ENCODE peak calls at places on chromosomes 12 and 14, in seven cellular contexts. One of them, this sample, is unnamed.

GRCh38 chr12:66118240-66118891 is 12.2 kb downstream of the LLPH start:
- DNase-seq in AG04450: no peak
- DNase-seq in GM10248: no peak
- DNase-seq in tibial artery: no peak
- DNase-seq in astrocyte of the cerebellum: no peak
- DNase-seq in body of pancreas: no peak
- DNase-seq in retinal pigment epithelial cell: no peak
- DNase-seq in this sample: peak

GRCh38 chr12:56020437-56021189 is at the start of gene IKZF4:
- DNase-seq in astrocyte of the cerebellum: no peak
- DNase-seq in tibial artery: no peak
- DNase-seq in GM10248: peak
- DNase-seq in AG04450: no peak
- DNase-seq in body of pancreas: peak
- DNase-seq in retinal pigment epithelial cell: no peak
- DNase-seq in this sample: no peak

GRCh38 chr14:21098134-21098891 is at the start of gene ZNF219:
- DNase-seq in tibial artery: peak
- DNase-seq in GM10248: no peak
- DNase-seq in AG04450: no peak
- DNase-seq in retinal pigment epithelial cell: no peak
- DNase-seq in body of pancreas: peak
- DNase-seq in astrocyte of the cerebellum: no peak
- DNase-seq in this sample: peak

GRCh38 chr14:77663289-77663688 is 44.5 kb downstream of the ALKBH1 start:
- DNase-seq in retinal pigment epithelial cell: no peak
- DNase-seq in astrocyte of the cerebellum: no peak
- DNase-seq in GM10248: no peak
- DNase-seq in AG04450: no peak
- DNase-seq in body of pancreas: no peak
- DNase-seq in tibial artery: no peak
- DNase-seq in this sample: peak

GRCh38 chr12:21627924-21628323 is 23.3 kb upstream of the GYS2 start:
- DNase-seq in GM10248: no peak
- DNase-seq in tibial artery: no peak
- DNase-seq in retinal pigment epithelial cell: no peak
- DNase-seq in AG04450: no peak
- DNase-seq in body of pancreas: peak
- DNase-seq in astrocyte of the cerebellum: no peak
- DNase-seq in this sample: no peak

GRCh38 chr12:120227233-120228040 is 26.5 kb upstream of the RPLP0 start:
- DNase-seq in body of pancreas: no peak
- DNase-seq in astrocyte of the cerebellum: no peak
- DNase-seq in GM10248: no peak
- DNase-seq in tibial artery: no peak
- DNase-seq in retinal pigment epithelial cell: no peak
- DNase-seq in AG04450: no peak
- DNase-seq in this sample: no peak

GRCh38 chr12:107138990-107139389 is 45.6 kb upstream of the CRY1 start:
- DNase-seq in AG04450: no peak
- DNase-seq in GM10248: no peak
- DNase-seq in body of pancreas: no peak
- DNase-seq in astrocyte of the cerebellum: no peak
- DNase-seq in retinal pigment epithelial cell: no peak
- DNase-seq in tibial artery: no peak
- DNase-seq in this sample: no peak

GRCh38 chr12:38721611-38722252 is 183.7 kb downstream of the CPNE8 start:
- DNase-seq in AG04450: no peak
- DNase-seq in astrocyte of the cerebellum: no peak
- DNase-seq in retinal pigment epithelial cell: no peak
- DNase-seq in GM10248: no peak
- DNase-seq in tibial artery: no peak
- DNase-seq in body of pancreas: no peak
- DNase-seq in this sample: no peak

GRCh38 chr12:93972411-93973208 is 175.8 kb upstream of the PLXNC1 start:
- DNase-seq in astrocyte of the cerebellum: peak
- DNase-seq in tibial artery: no peak
- DNase-seq in body of pancreas: no peak
- DNase-seq in GM10248: no peak
- DNase-seq in AG04450: peak
- DNase-seq in retinal pigment epithelial cell: peak
- DNase-seq in this sample: peak

GRCh38 chr12:5335059-5335458 is 96.8 kb upstream of the NTF3 start:
- DNase-seq in tibial artery: no peak
- DNase-seq in body of pancreas: no peak
- DNase-seq in AG04450: no peak
- DNase-seq in GM10248: no peak
- DNase-seq in astrocyte of the cerebellum: no peak
- DNase-seq in retinal pigment epithelial cell: no peak
- DNase-seq in this sample: no peak

GRCh38 chr14:104422301-104423223 is 157.0 kb upstream of the C14orf180 start:
- DNase-seq in AG04450: no peak
- DNase-seq in astrocyte of the cerebellum: no peak
- DNase-seq in GM10248: no peak
- DNase-seq in tibial artery: no peak
- DNase-seq in retinal pigment epithelial cell: no peak
- DNase-seq in body of pancreas: no peak
- DNase-seq in this sample: no peak

GRCh38 chr12:94609917-94610443 is 40.4 kb downstream of the TMCC3 start:
- DNase-seq in GM10248: no peak
- DNase-seq in AG04450: no peak
- DNase-seq in retinal pigment epithelial cell: no peak
- DNase-seq in astrocyte of the cerebellum: no peak
- DNase-seq in body of pancreas: no peak
- DNase-seq in tibial artery: no peak
- DNase-seq in this sample: no peak

GRCh38 chr14:52950898-52951729 is at the start of gene FERMT2:
- DNase-seq in AG04450: peak
- DNase-seq in tibial artery: peak
- DNase-seq in body of pancreas: peak
- DNase-seq in astrocyte of the cerebellum: peak
- DNase-seq in GM10248: peak
- DNase-seq in retinal pigment epithelial cell: no peak
- DNase-seq in this sample: peak

GRCh38 chr14:105436402-105436801 is 16.8 kb downstream of the MTA1 start:
- DNase-seq in tibial artery: no peak
- DNase-seq in AG04450: no peak
- DNase-seq in body of pancreas: no peak
- DNase-seq in astrocyte of the cerebellum: no peak
- DNase-seq in retinal pigment epithelial cell: no peak
- DNase-seq in GM10248: no peak
- DNase-seq in this sample: no peak

GRCh38 chr12:13074396-13075113 is 28.9 kb downstream of the GSG1 start:
- DNase-seq in AG04450: no peak
- DNase-seq in tibial artery: no peak
- DNase-seq in retinal pigment epithelial cell: no peak
- DNase-seq in body of pancreas: no peak
- DNase-seq in astrocyte of the cerebellum: no peak
- DNase-seq in GM10248: no peak
- DNase-seq in this sample: no peak

GRCh38 chr14:85415015-85415712 is 114.8 kb upstream of the FLRT2 start:
- DNase-seq in AG04450: peak
- DNase-seq in body of pancreas: peak
- DNase-seq in retinal pigment epithelial cell: no peak
- DNase-seq in tibial artery: peak
- DNase-seq in GM10248: no peak
- DNase-seq in astrocyte of the cerebellum: peak
- DNase-seq in this sample: peak

GRCh38 chr12:84336231-84336630 is 576.4 kb downstream of the SLC6A15 start:
- DNase-seq in tibial artery: no peak
- DNase-seq in body of pancreas: no peak
- DNase-seq in retinal pigment epithelial cell: no peak
- DNase-seq in astrocyte of the cerebellum: no peak
- DNase-seq in AG04450: no peak
- DNase-seq in GM10248: no peak
- DNase-seq in this sample: no peak

GRCh38 chr12:48978291-48978740 is at the start of gene WNT1:
- DNase-seq in body of pancreas: peak
- DNase-seq in astrocyte of the cerebellum: no peak
- DNase-seq in retinal pigment epithelial cell: no peak
- DNase-seq in tibial artery: no peak
- DNase-seq in GM10248: no peak
- DNase-seq in AG04450: no peak
- DNase-seq in this sample: no peak
- TF ChIP-seq CTCF in body of pancreas: no peak
- TF ChIP-seq CTCF in astrocyte of the cerebellum: no peak
- TF ChIP-seq CTCF in retinal pigment epithelial cell: no peak
- TF ChIP-seq CTCF in tibial artery: no peak
- TF ChIP-seq CTCF in GM10248: no peak
- TF ChIP-seq CTCF in AG04450: no peak
- TF ChIP-seq CTCF in this sample: peak

DNA sequence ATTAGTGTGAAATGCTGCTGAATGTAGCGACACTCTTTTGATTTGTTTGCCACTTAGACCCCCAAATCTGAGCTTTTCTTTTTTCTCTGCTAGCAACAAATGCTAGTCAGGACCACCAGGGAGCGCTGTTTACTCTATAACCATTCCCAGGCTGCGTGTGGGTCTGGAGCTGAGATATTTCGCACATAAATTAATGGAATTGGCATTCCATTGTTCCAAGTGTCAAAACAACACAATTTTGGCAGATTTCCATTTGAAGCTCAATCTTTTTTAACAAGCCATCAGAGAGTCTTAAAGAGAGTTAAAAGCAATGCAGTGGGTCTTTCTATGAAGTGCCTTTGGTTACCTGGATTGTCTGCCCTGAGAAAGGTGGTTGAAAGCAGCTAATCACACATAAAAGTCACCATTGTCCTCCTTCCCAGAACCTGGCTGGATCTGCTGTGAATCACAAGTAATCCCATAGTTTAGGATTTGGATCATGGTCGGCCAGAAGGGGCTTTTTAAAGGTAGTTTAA is 7.4 kb upstream of the TMEM132C start:
- DNase-seq in retinal pigment epithelial cell: no peak
- DNase-seq in body of pancreas: peak
- DNase-seq in GM10248: no peak
- DNase-seq in astrocyte of the cerebellum: no peak
- DNase-seq in AG04450: no peak
- DNase-seq in tibial artery: no peak
- DNase-seq in this sample: no peak
- TF ChIP-seq CTCF in retinal pigment epithelial cell: peak
- TF ChIP-seq CTCF in body of pancreas: peak
- TF ChIP-seq CTCF in GM10248: peak
- TF ChIP-seq CTCF in astrocyte of the cerebellum: peak
- TF ChIP-seq CTCF in AG04450: no peak
- TF ChIP-seq CTCF in tibial artery: peak
- TF ChIP-seq CTCF in this sample: peak

DNA sequence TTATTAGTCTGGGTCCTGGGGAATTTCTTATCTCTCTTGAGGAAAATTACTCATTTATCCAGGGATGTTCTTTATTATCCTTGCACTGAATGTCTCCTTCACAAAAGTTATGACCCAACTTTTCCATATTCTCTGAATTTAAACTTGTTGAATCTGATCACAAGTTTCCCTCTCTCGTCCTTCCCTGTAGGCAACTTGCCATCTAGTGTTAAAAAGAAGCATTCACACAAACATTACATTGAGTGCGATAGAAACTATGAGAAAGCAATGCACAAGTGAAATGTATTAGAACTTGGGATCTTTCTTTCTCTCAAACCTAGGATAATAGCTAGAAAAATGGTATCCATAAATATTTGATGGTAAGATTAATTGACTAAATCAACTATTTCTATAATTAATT is 608.4 kb downstream of the FSCB start:
- DNase-seq in AG04450: no peak
- DNase-seq in body of pancreas: no peak
- DNase-seq in GM10248: no peak
- DNase-seq in tibial artery: no peak
- DNase-seq in retinal pigment epithelial cell: no peak
- DNase-seq in astrocyte of the cerebellum: no peak
- DNase-seq in this sample: no peak
- TF ChIP-seq CTCF in AG04450: no peak
- TF ChIP-seq CTCF in body of pancreas: no peak
- TF ChIP-seq CTCF in GM10248: no peak
- TF ChIP-seq CTCF in tibial artery: no peak
- TF ChIP-seq CTCF in retinal pigment epithelial cell: peak
- TF ChIP-seq CTCF in astrocyte of the cerebellum: no peak
- TF ChIP-seq CTCF in this sample: no peak

GRCh38 chr14:61609143-61609851 is 86.0 kb upstream of the HIF1A start:
- DNase-seq in body of pancreas: no peak
- DNase-seq in GM10248: no peak
- DNase-seq in astrocyte of the cerebellum: no peak
- DNase-seq in AG04450: no peak
- DNase-seq in retinal pigment epithelial cell: peak
- DNase-seq in tibial artery: no peak
- DNase-seq in this sample: peak

GRCh38 chr14:61609885-61610284 is 85.4 kb upstream of the HIF1A start:
- DNase-seq in astrocyte of the cerebellum: no peak
- DNase-seq in body of pancreas: no peak
- DNase-seq in tibial artery: no peak
- DNase-seq in retinal pigment epithelial cell: no peak
- DNase-seq in AG04450: peak
- DNase-seq in GM10248: no peak
- DNase-seq in this sample: no peak

GRCh38 chr14:61608245-61609142 is 86.8 kb upstream of the HIF1A start:
- DNase-seq in tibial artery: no peak
- DNase-seq in astrocyte of the cerebellum: no peak
- DNase-seq in AG04450: no peak
- DNase-seq in GM10248: no peak
- DNase-seq in retinal pigment epithelial cell: peak
- DNase-seq in body of pancreas: no peak
- DNase-seq in this sample: peak

GRCh38 chr14:61610900-61611299 is 84.4 kb upstream of the HIF1A start:
- DNase-seq in GM10248: no peak
- DNase-seq in retinal pigment epithelial cell: no peak
- DNase-seq in tibial artery: no peak
- DNase-seq in astrocyte of the cerebellum: no peak
- DNase-seq in body of pancreas: no peak
- DNase-seq in AG04450: no peak
- DNase-seq in this sample: no peak

GRCh38 chr14:61607570-61608244 is 87.6 kb upstream of the HIF1A start:
- DNase-seq in astrocyte of the cerebellum: no peak
- DNase-seq in GM10248: no peak
- DNase-seq in AG04450: no peak
- DNase-seq in retinal pigment epithelial cell: no peak
- DNase-seq in tibial artery: no peak
- DNase-seq in body of pancreas: no peak
- DNase-seq in this sample: no peak
- TF ChIP-seq CTCF in astrocyte of the cerebellum: peak
- TF ChIP-seq CTCF in GM10248: no peak
- TF ChIP-seq CTCF in AG04450: no peak
- TF ChIP-seq CTCF in retinal pigment epithelial cell: peak
- TF ChIP-seq CTCF in tibial artery: no peak
- TF ChIP-seq CTCF in body of pancreas: no peak
- TF ChIP-seq CTCF in this sample: no peak